ENCODE peak calls at places on chromosomes 2 and 18, in six cellular contexts. One of them, this sample, is unnamed. For H3K4me1, the result is how much of the 10 kb centered on the place peaks cover.

GRCh38 chr2:197097578-197098366 is 171.3 kb upstream of the PGAP1 start:
- ATAC-seq in K562: no peak
- ATAC-seq in upper lobe of left lung: peak
- ATAC-seq in HepG2: no peak
- ATAC-seq in GM12878: no peak
- ATAC-seq in HCT116: no peak
- ATAC-seq in this sample: peak

GRCh38 chr18:48828201-48828580 is 122.6 kb downstream of the SMAD7 start:
- ATAC-seq in K562: no peak
- ATAC-seq in upper lobe of left lung: no peak
- ATAC-seq in HepG2: no peak
- ATAC-seq in GM12878: no peak
- ATAC-seq in HCT116: no peak
- ATAC-seq in this sample: no peak

GRCh38 chr18:50469380-50469781 is 90.5 kb upstream of the MAPK4 start:
- ATAC-seq in K562: no peak
- ATAC-seq in upper lobe of left lung: no peak
- ATAC-seq in HepG2: no peak
- ATAC-seq in GM12878: no peak
- ATAC-seq in HCT116: no peak
- ATAC-seq in this sample: no peak

GRCh38 chr2:217929294-217929671 is 73.5 kb downstream of the TNS1 start:
- ATAC-seq in K562: no peak
- ATAC-seq in upper lobe of left lung: peak
- ATAC-seq in HepG2: peak
- ATAC-seq in GM12878: no peak
- ATAC-seq in HCT116: no peak
- ATAC-seq in this sample: no peak

GRCh38 chr2:169963786-169964185 is 136.5 kb downstream of the UBR3 start:
- ATAC-seq in K562: no peak
- ATAC-seq in upper lobe of left lung: no peak
- ATAC-seq in HepG2: no peak
- ATAC-seq in GM12878: no peak
- ATAC-seq in HCT116: no peak
- ATAC-seq in this sample: no peak

GRCh38 chr18:70368903-70369302 is 80.1 kb downstream of the SOCS6 start:
- ATAC-seq in K562: no peak
- ATAC-seq in upper lobe of left lung: no peak
- ATAC-seq in HepG2: no peak
- ATAC-seq in GM12878: no peak
- ATAC-seq in HCT116: no peak
- ATAC-seq in this sample: no peak

GRCh38 chr2:241358470-241358869 is 2.4 kb downstream of the FARP2 start:
- ATAC-seq in K562: no peak
- ATAC-seq in upper lobe of left lung: no peak
- ATAC-seq in HepG2: no peak
- ATAC-seq in GM12878: peak
- ATAC-seq in HCT116: no peak
- ATAC-seq in this sample: no peak

GRCh38 chr2:211816739-211817138 is 721.9 kb downstream of the ERBB4 start:
- ATAC-seq in K562: no peak
- ATAC-seq in upper lobe of left lung: no peak
- ATAC-seq in HepG2: no peak
- ATAC-seq in GM12878: no peak
- ATAC-seq in HCT116: no peak
- ATAC-seq in this sample: no peak

GRCh38 chr18:55289775-55290174 is 298.2 kb downstream of the TCF4 start:
- ATAC-seq in K562: no peak
- ATAC-seq in upper lobe of left lung: no peak
- ATAC-seq in HepG2: no peak
- ATAC-seq in GM12878: peak
- ATAC-seq in HCT116: no peak
- ATAC-seq in this sample: no peak

GRCh38 chr2:130380096-130380934 is 24.5 kb downstream of the PTPN18 start:
- ATAC-seq in K562: peak
- ATAC-seq in upper lobe of left lung: no peak
- ATAC-seq in HepG2: no peak
- ATAC-seq in GM12878: no peak
- ATAC-seq in HCT116: no peak
- ATAC-seq in this sample: no peak

GRCh38 chr2:206993512-206993911 is 54.2 kb downstream of the CPO start:
- ATAC-seq in K562: no peak
- ATAC-seq in upper lobe of left lung: no peak
- ATAC-seq in HepG2: no peak
- ATAC-seq in GM12878: no peak
- ATAC-seq in HCT116: no peak
- ATAC-seq in this sample: no peak

GRCh38 chr2:134190807-134191203 is 63.1 kb upstream of the MGAT5 start:
- ATAC-seq in K562: no peak
- ATAC-seq in upper lobe of left lung: no peak
- ATAC-seq in HepG2: no peak
- ATAC-seq in GM12878: no peak
- ATAC-seq in HCT116: no peak
- ATAC-seq in this sample: no peak

GRCh38 chr18:31156831-31157763 is 5.6 kb downstream of the DSC1 start:
- ATAC-seq in K562: peak
- ATAC-seq in upper lobe of left lung: peak
- ATAC-seq in HepG2: no peak
- ATAC-seq in GM12878: no peak
- ATAC-seq in HCT116: no peak
- ATAC-seq in this sample: no peak

GRCh38 chr2:1081411-1082225 is 131.0 kb downstream of the SNTG2 start:
- ATAC-seq in K562: no peak
- ATAC-seq in upper lobe of left lung: no peak
- ATAC-seq in HepG2: peak
- ATAC-seq in GM12878: no peak
- ATAC-seq in HCT116: no peak
- ATAC-seq in this sample: no peak

GRCh38 chr18:51028201-51028805 is 1.7 kb upstream of the SMAD4 start:
- ATAC-seq in K562: peak
- ATAC-seq in upper lobe of left lung: no peak
- ATAC-seq in HepG2: peak
- ATAC-seq in GM12878: peak
- ATAC-seq in HCT116: no peak
- ATAC-seq in this sample: no peak

GRCh38 chr2:119638891-119639539 is 40.0 kb upstream of the TMEM177 start:
- ATAC-seq in K562: no peak
- ATAC-seq in upper lobe of left lung: no peak
- ATAC-seq in HepG2: peak
- ATAC-seq in GM12878: no peak
- ATAC-seq in HCT116: no peak
- ATAC-seq in this sample: no peak

GRCh38 chr2:155895016-155895415 is 437.5 kb downstream of the NR4A2 start:
- ATAC-seq in K562: no peak
- ATAC-seq in upper lobe of left lung: no peak
- ATAC-seq in HepG2: no peak
- ATAC-seq in GM12878: no peak
- ATAC-seq in HCT116: no peak
- ATAC-seq in this sample: no peak

DNA sequence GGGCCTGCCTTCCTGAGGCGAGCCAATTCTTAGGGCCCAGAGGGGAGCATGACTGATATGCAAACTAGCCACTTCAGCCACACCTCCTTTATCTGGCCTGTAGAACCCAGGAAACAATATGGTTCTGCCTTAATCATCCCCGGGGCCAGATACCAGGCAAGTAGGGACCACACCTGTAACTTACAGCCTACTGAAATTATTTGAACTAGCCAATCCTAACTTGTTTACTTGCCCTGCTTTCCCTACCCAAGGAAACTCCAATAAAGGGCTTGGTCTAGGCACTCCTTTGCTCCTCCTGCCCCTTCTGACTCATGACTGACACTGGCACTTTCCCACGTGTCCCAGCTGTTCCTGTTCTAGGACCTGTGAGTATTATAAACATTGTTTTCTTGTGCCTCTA is 57.6 kb downstream of the MYOM1 start:
- ATAC-seq in K562: peak
- ATAC-seq in upper lobe of left lung: no peak
- ATAC-seq in HepG2: no peak
- ATAC-seq in GM12878: peak
- ATAC-seq in HCT116: peak
- ATAC-seq in this sample: no peak
- TF ChIP-seq POLR2AphosphoS5 in K562: no peak
- TF ChIP-seq POLR2AphosphoS5 in upper lobe of left lung: no peak
- TF ChIP-seq POLR2AphosphoS5 in HepG2: no peak
- TF ChIP-seq POLR2AphosphoS5 in GM12878: no peak
- TF ChIP-seq POLR2AphosphoS5 in HCT116: no peak
- TF ChIP-seq POLR2AphosphoS5 in this sample: no peak

DNA sequence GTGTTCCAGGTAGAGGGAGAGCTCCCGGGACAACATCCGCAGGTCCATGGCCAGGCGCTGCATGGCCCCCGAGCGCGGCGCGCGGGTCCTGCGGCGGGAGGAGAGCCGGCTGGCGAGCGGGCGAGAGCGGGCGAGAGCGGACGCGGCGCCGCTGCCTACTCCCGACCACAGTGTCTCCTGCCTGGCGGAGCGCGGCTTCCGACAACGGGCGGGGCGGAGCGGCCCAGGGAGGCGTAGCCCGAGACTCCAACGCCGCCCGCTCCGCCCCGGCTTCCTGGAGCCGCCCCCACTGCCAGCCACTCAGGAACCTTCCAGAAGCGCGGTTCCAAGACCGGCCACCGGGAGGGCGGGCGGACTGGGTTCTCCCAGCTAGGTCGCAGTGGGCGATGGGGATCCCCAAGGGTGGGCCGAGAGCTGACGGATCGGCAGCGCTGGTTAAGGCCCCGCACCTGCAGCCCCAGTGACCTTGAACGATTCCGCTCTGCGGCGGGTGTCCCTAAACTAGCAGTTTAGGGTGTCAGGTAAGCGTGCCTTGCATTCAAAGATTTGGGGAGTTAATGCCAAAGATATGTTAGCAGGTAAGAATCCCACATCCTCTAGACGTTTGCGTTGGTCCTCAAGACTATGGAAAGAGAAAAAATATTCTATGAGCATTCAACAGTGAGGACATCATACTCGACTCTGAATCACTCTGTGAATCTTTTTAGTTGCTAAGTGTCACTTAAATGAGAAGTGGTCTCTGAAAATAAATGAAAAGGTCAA is at the start of gene ABHD3:
- ATAC-seq in K562: peak
- ATAC-seq in upper lobe of left lung: peak
- ATAC-seq in HepG2: peak
- ATAC-seq in GM12878: peak
- ATAC-seq in HCT116: peak
- ATAC-seq in this sample: peak
- TF ChIP-seq POLR2A in K562: peak
- TF ChIP-seq POLR2A in upper lobe of left lung: peak
- TF ChIP-seq POLR2A in HepG2: peak
- TF ChIP-seq POLR2A in GM12878: peak
- TF ChIP-seq POLR2A in HCT116: peak
- TF ChIP-seq POLR2A in this sample: peak

DNA sequence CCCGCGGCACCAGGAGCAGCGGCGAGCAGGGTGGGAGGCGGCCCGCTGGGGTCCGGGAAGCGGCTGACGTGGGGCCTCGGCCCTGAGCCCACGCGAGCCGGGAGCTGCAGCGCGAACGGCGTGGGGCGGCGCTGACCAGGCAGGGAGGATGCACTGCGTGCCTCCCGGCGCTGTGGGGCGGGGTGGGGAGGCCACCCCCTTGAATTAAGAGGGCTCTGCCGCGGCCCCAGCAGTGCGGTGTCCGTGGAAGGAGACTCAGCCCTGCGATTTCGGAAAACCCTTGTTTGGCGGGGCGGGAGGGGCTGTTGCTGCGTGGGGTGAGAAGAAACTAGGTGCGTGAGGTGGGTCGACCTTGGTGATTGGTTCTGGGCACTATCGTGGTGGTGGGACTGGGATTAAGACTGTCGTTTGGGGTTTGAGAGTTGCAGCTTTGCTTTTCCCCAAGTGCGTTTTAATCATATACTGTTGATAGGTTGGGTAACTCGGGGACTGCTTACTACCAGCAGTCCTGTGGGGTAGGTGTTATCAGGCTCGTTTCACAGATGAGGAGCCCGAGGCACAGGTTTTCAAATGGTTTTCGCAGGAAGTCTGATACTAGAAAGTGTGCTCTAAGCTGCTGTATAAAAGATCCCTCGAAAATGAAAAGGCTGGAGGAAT is 703 bp downstream of the ACSL3 start:
- ATAC-seq in K562: peak
- ATAC-seq in upper lobe of left lung: peak
- ATAC-seq in HepG2: no peak
- ATAC-seq in GM12878: peak
- ATAC-seq in HCT116: peak
- ATAC-seq in this sample: peak
- H3K4me1 ChIP-seq in K562: under half
- H3K4me1 ChIP-seq in upper lobe of left lung: half or more
- H3K4me1 ChIP-seq in HepG2: under half
- H3K4me1 ChIP-seq in GM12878: under half
- H3K4me1 ChIP-seq in HCT116: under half
- H3K4me1 ChIP-seq in this sample: under half

GRCh38 chr18:76604642-76605240 is 109.7 kb upstream of the ZNF516 start:
- ATAC-seq in K562: no peak
- ATAC-seq in upper lobe of left lung: no peak
- ATAC-seq in HepG2: no peak
- ATAC-seq in GM12878: no peak
- ATAC-seq in HCT116: no peak
- ATAC-seq in this sample: no peak
- TF ChIP-seq POLR2AphosphoS5 in K562: no peak
- TF ChIP-seq POLR2AphosphoS5 in upper lobe of left lung: no peak
- TF ChIP-seq POLR2AphosphoS5 in HepG2: no peak
- TF ChIP-seq POLR2AphosphoS5 in GM12878: no peak
- TF ChIP-seq POLR2AphosphoS5 in HCT116: no peak
- TF ChIP-seq POLR2AphosphoS5 in this sample: no peak

This sample was measured in gastroesophageal sphincter.